ENCODE peak calls at places on chromosomes 1 and 21, in four cellular contexts. One of them, this sample, is unnamed.

GRCh38 chr1:208538587-208538986 is 294.4 kb upstream of the PLXNA2 start:
- DNase-seq in endothelial cell: no peak
- DNase-seq in GM23338: no peak
- DNase-seq in CD8-positive, alpha-beta T cell: no peak
- DNase-seq in this sample: no peak

GRCh38 chr1:46757256-46757955 is 38.5 kb upstream of the EFCAB14 start:
- DNase-seq in endothelial cell: no peak
- DNase-seq in CD8-positive, alpha-beta T cell: no peak
- DNase-seq in GM23338: peak
- DNase-seq in this sample: peak

GRCh38 chr1:209937996-209938959 is at the start of gene SYT14:
- DNase-seq in CD8-positive, alpha-beta T cell: peak
- DNase-seq in GM23338: peak
- DNase-seq in endothelial cell: peak
- DNase-seq in this sample: no peak

GRCh38 chr21:36250423-36251075 is 69.4 kb upstream of the MORC3 start:
- DNase-seq in endothelial cell: no peak
- DNase-seq in CD8-positive, alpha-beta T cell: no peak
- DNase-seq in GM23338: peak
- DNase-seq in this sample: no peak

GRCh38 chr1:117106478-117106877 is 15.1 kb downstream of the TRIM45 start:
- DNase-seq in endothelial cell: no peak
- DNase-seq in GM23338: no peak
- DNase-seq in CD8-positive, alpha-beta T cell: no peak
- DNase-seq in this sample: no peak

GRCh38 chr21:39182484-39183271 is 573 bp downstream of the PSMG1 start:
- DNase-seq in GM23338: no peak
- DNase-seq in CD8-positive, alpha-beta T cell: no peak
- DNase-seq in endothelial cell: peak
- DNase-seq in this sample: peak

GRCh38 chr1:53183277-53183990 is 13.2 kb upstream of the CPT2 start:
- DNase-seq in GM23338: no peak
- DNase-seq in CD8-positive, alpha-beta T cell: no peak
- DNase-seq in endothelial cell: no peak
- DNase-seq in this sample: no peak

GRCh38 chr1:11594222-11594621 is 60.0 kb downstream of the FBXO2 start:
- DNase-seq in CD8-positive, alpha-beta T cell: no peak
- DNase-seq in GM23338: peak
- DNase-seq in endothelial cell: peak
- DNase-seq in this sample: peak

GRCh38 chr1:27391511-27392095 is 819 bp upstream of the GPR3 start:
- DNase-seq in GM23338: peak
- DNase-seq in CD8-positive, alpha-beta T cell: peak
- DNase-seq in endothelial cell: no peak
- DNase-seq in this sample: no peak

GRCh38 chr1:53982034-53982761 is 35.8 kb downstream of the LDLRAD1 start:
- DNase-seq in GM23338: peak
- DNase-seq in endothelial cell: peak
- DNase-seq in CD8-positive, alpha-beta T cell: no peak
- DNase-seq in this sample: no peak

GRCh38 chr1:95021085-95021484 is 51.7 kb downstream of the ALG14 start:
- DNase-seq in GM23338: no peak
- DNase-seq in endothelial cell: no peak
- DNase-seq in CD8-positive, alpha-beta T cell: no peak
- DNase-seq in this sample: no peak

GRCh38 chr1:160103658-160104519 is 5.5 kb upstream of the IGSF8 start:
- DNase-seq in endothelial cell: no peak
- DNase-seq in CD8-positive, alpha-beta T cell: no peak
- DNase-seq in GM23338: no peak
- DNase-seq in this sample: no peak

GRCh38 chr1:111197598-111198289 is 2.7 kb downstream of the DENND2D start:
- DNase-seq in endothelial cell: peak
- DNase-seq in GM23338: peak
- DNase-seq in CD8-positive, alpha-beta T cell: peak
- DNase-seq in this sample: no peak

GRCh38 chr1:31931241-31932225 is 6.6 kb downstream of the PTP4A2 start:
- DNase-seq in GM23338: peak
- DNase-seq in CD8-positive, alpha-beta T cell: no peak
- DNase-seq in endothelial cell: no peak
- DNase-seq in this sample: peak

GRCh38 chr1:244680667-244681066 is 27.7 kb downstream of the DESI2 start:
- DNase-seq in GM23338: no peak
- DNase-seq in endothelial cell: no peak
- DNase-seq in CD8-positive, alpha-beta T cell: no peak
- DNase-seq in this sample: peak

GRCh38 chr1:245388687-245389086 is 233.9 kb downstream of the KIF26B start:
- DNase-seq in GM23338: no peak
- DNase-seq in endothelial cell: no peak
- DNase-seq in CD8-positive, alpha-beta T cell: no peak
- DNase-seq in this sample: no peak

GRCh38 chr1:44014365-44015104 is 16.7 kb downstream of the SLC6A9 start:
- DNase-seq in GM23338: no peak
- DNase-seq in endothelial cell: no peak
- DNase-seq in CD8-positive, alpha-beta T cell: no peak
- DNase-seq in this sample: no peak

GRCh38 chr1:1337793-1338147 is 6.7 kb downstream of the TAS1R3 start:
- DNase-seq in endothelial cell: no peak
- DNase-seq in CD8-positive, alpha-beta T cell: peak
- DNase-seq in GM23338: peak
- DNase-seq in this sample: no peak

GRCh38 chr1:165527673-165528072 is 16.1 kb upstream of the LRRC52 start:
- DNase-seq in CD8-positive, alpha-beta T cell: no peak
- DNase-seq in GM23338: no peak
- DNase-seq in endothelial cell: no peak
- DNase-seq in this sample: no peak

GRCh38 chr1:197783510-197783948 is 8.2 kb upstream of the DENND1B start:
- DNase-seq in endothelial cell: no peak
- DNase-seq in CD8-positive, alpha-beta T cell: no peak
- DNase-seq in GM23338: no peak
- DNase-seq in this sample: no peak

GRCh38 chr1:207040181-207040533 is 7.6 kb upstream of the C1orf116 start:
- DNase-seq in CD8-positive, alpha-beta T cell: no peak
- DNase-seq in GM23338: no peak
- DNase-seq in endothelial cell: no peak
- DNase-seq in this sample: peak

This sample was measured in trophoblast cell.